ENCODE peak calls at places on chromosomes 7 and 10, in eight cellular contexts. X, V, A, E, Z, L, S and O are unnamed samples.

GRCh38 chr7:25029075-25029474 is 49.1 kb upstream of the OSBPL3 start:
- DNase-seq in X (no peak), V (peak; percentile 7), A (no peak), E (no peak), Z (no peak), L (no peak), S (no peak), O (no peak)

GRCh38 chr7:22332481-22332880 is 24.5 kb downstream of the RAPGEF5 start:
- DNase-seq in X (no peak), V (no peak), A (no peak), E (no peak), Z (no peak), L (no peak), S (no peak), O (no peak)

GRCh38 chr10:17214991-17215781 is 12.9 kb upstream of the VIM start:
- DNase-seq in X (no peak), V (no peak), A (no peak), E (no peak), Z (no peak), L (peak; percentile 95), S (no peak), O (no peak)

GRCh38 chr10:80168111-80168511 is 35.6 kb downstream of the PLAC9 start:
- DNase-seq in X (no peak), V (no peak), A (no peak), E (peak; percentile 69), Z (no peak), L (no peak), S (no peak), O (no peak)

GRCh38 chr10:85527610-85528317 is 838.8 kb downstream of the GRID1 start:
- DNase-seq in X (no peak), V (peak; percentile 2), A (no peak), E (no peak), Z (no peak), L (peak; percentile 4), S (no peak), O (no peak)

GRCh38 chr10:118832242-118832651 is 77.5 kb upstream of the CACUL1 start:
- DNase-seq in X (peak; percentile 56), V (no peak), A (no peak), E (peak; percentile 74), Z (peak; percentile 92), L (peak; percentile 13), S (no peak), O (no peak)

GRCh38 chr10:72254891-72255568 is 18.7 kb upstream of the DDIT4 start:
- DNase-seq in X (peak; percentile 96), V (peak; percentile 59), A (no peak), E (peak; percentile 98), Z (peak; percentile 97), L (peak; percentile 90), S (no peak), O (peak; percentile 97)

GRCh38 chr10:30000802-30001571 is 58.4 kb downstream of the JCAD start:
- DNase-seq in X (peak; percentile 64), V (no peak), A (no peak), E (peak; percentile 93), Z (peak; percentile 91), L (peak; percentile 97), S (no peak), O (peak; percentile 60)

GRCh38 chr10:30701471-30702173 is 72.1 kb upstream of the LYZL2 start:
- DNase-seq in X (no peak), V (peak; percentile 91), A (peak; percentile 41), E (no peak), Z (peak; percentile 60), L (peak; percentile 69), S (no peak), O (no peak)

GRCh38 chr10:102869290-102870198 is at the start of gene AS3MT:
- DNase-seq in X (peak; percentile 64), V (peak; percentile 36), A (no peak), E (peak; percentile 68), Z (peak; percentile 72), L (peak; percentile 9), S (peak; percentile 80), O (peak; percentile 75)

GRCh38 chr10:65394898-65395297 is 1530.9 kb upstream of the LRRTM3 start:
- DNase-seq in X (no peak), V (no peak), A (no peak), E (no peak), Z (no peak), L (peak; percentile 39), S (no peak), O (no peak)

GRCh38 chr7:131403322-131403721 is 75.6 kb downstream of the MKLN1 start:
- DNase-seq in X (no peak), V (no peak), A (no peak), E (no peak), Z (no peak), L (no peak), S (no peak), O (no peak)

GRCh38 chr10:16891375-16892313 is 74.4 kb upstream of the RSU1 start:
- DNase-seq in X (no peak), V (peak; percentile 58), A (no peak), E (peak; percentile 84), Z (peak; percentile 77), L (peak; percentile 88), S (no peak), O (peak; percentile 64)

GRCh38 chr10:43026039-43026973 is 50.6 kb upstream of the RET start:
- DNase-seq in X (peak; percentile 60), V (no peak), A (no peak), E (no peak), Z (no peak), L (no peak), S (peak; percentile 67), O (no peak)

GRCh38 chr10:116720241-116721047 is 21.9 kb downstream of the HSPA12A start:
- DNase-seq in X (peak; percentile 59), V (no peak), A (no peak), E (peak; percentile 63), Z (no peak), L (no peak), S (no peak), O (no peak)

GRCh38 chr7:87628780-87629569 is 777 bp downstream of the RUNDC3B start:
- DNase-seq in X (peak; percentile 89), V (peak; percentile 38), A (peak; percentile 4), E (peak; percentile 64), Z (peak; percentile 89), L (peak; percentile 29), S (no peak), O (peak; percentile 43)

GRCh38 chr7:70585071-70585470 is 546.9 kb upstream of the GALNT17 start:
- DNase-seq in X (no peak), V (no peak), A (no peak), E (no peak), Z (no peak), L (no peak), S (no peak), O (no peak)

GRCh38 chr7:25663877-25664276 is 435.6 kb upstream of the NPVF start:
- DNase-seq in X (no peak), V (no peak), A (no peak), E (no peak), Z (no peak), L (no peak), S (no peak), O (no peak)

GRCh38 chr10:89085153-89085552 is 94.6 kb downstream of the FAS start:
- DNase-seq in X (no peak), V (no peak), A (no peak), E (no peak), Z (no peak), L (no peak), S (no peak), O (no peak)

GRCh38 chr7:142098004-142098403 is 13.5 kb upstream of the MGAM2 start:
- DNase-seq in X (no peak), V (no peak), A (no peak), E (no peak), Z (no peak), L (no peak), S (no peak), O (no peak)

GRCh38 chr7:31129067-31129466 is 77.0 kb downstream of the ADCYAP1R1 start:
- DNase-seq in X (no peak), V (no peak), A (no peak), E (no peak), Z (peak; percentile 25), L (no peak), S (no peak), O (no peak)

GRCh38 chr10:62381385-62382102 is 7.4 kb downstream of the ZNF365 start:
- DNase-seq in X (no peak), V (no peak), A (no peak), E (no peak), Z (peak; percentile 76), L (no peak), S (no peak), O (no peak)

GRCh38 chr10:95830044-95830443 is 74.1 kb downstream of the ENTPD1 start:
- DNase-seq in X (no peak), V (no peak), A (no peak), E (no peak), Z (no peak), L (no peak), S (no peak), O (no peak)

GRCh38 chr10:49512121-49512809 is 26.7 kb downstream of the ERCC6 start:
- DNase-seq in X (no peak), V (peak; percentile 16), A (no peak), E (no peak), Z (no peak), L (peak; percentile 32), S (no peak), O (no peak)

GRCh38 chr10:24209421-24209770 is 458 bp downstream of the KIAA1217 start:
- DNase-seq in X (no peak), V (peak; percentile 73), A (no peak), E (no peak), Z (peak; percentile 66), L (peak; percentile 52), S (no peak), O (no peak)

GRCh38 chr10:35172574-35172973 is 45.9 kb downstream of the CREM start:
- DNase-seq in X (no peak), V (no peak), A (no peak), E (peak; percentile 71), Z (peak; percentile 69), L (peak; percentile 82), S (no peak), O (no peak)

GRCh38 chr10:58765905-58766304 is 253.2 kb downstream of the BICC1 start:
- DNase-seq in X (no peak), V (no peak), A (no peak), E (no peak), Z (no peak), L (no peak), S (no peak), O (no peak)

GRCh38 chr10:132861884-132862461 is 76.0 kb upstream of the NKX6-2 start:
- DNase-seq in X (no peak), V (no peak), A (no peak), E (peak; percentile 59), Z (no peak), L (no peak), S (no peak), O (no peak)

GRCh38 chr7:44664756-44665461 is 58.5 kb downstream of the OGDH start:
- DNase-seq in X (no peak), V (no peak), A (no peak), E (no peak), Z (peak; percentile 28), L (no peak), S (no peak), O (no peak)

GRCh38 chr7:111756687-111757178 is 194.4 kb upstream of the IMMP2L start:
- DNase-seq in X (no peak), V (no peak), A (no peak), E (peak; percentile 88), Z (no peak), L (peak; percentile 41), S (no peak), O (peak; percentile 75)

GRCh38 chr7:142896741-142897379 is 11.3 kb upstream of the TRPV6 start:
- DNase-seq in X (no peak), V (no peak), A (no peak), E (no peak), Z (no peak), L (no peak), S (peak; percentile 8), O (no peak)

GRCh38 chr7:134548877-134549276 is at the start of gene AKR1B15:
- DNase-seq in X (no peak), V (peak; percentile 58), A (no peak), E (no peak), Z (no peak), L (peak; percentile 60), S (no peak), O (no peak)

GRCh38 chr10:117664288-117664687 is 121.7 kb downstream of the EMX2 start:
- DNase-seq in X (no peak), V (no peak), A (no peak), E (no peak), Z (no peak), L (no peak), S (no peak), O (no peak)

GRCh38 chr10:70779088-70779487 is 6.1 kb downstream of the TBATA start:
- DNase-seq in X (no peak), V (no peak), A (no peak), E (no peak), Z (peak; percentile 33), L (no peak), S (no peak), O (no peak)